ENCODE peak calls at places on chromosomes 2 and 18, in ten cellular contexts. N is coronary artery, U is pancreas, I is heart left ventricle, E is stomach, B is substantia nigra, Y is MM.1S, S is H9, G is neuronal stem cell, M is SJCRH30. H is an unnamed sample.

GRCh38 chr2:241011751-241012510 is 13.5 kb downstream of the SNED1 start:
- DNase-seq in N (no peak), U (peak; percentile 53), I (no peak), E (peak; percentile 15), B (no peak), Y (no peak), S (peak; percentile 20), G (no peak), M (no peak), H (no peak)

GRCh38 chr2:178478442-178479274 is at the start of gene FKBP7:
- DNase-seq in N (peak; percentile 91), U (peak; percentile 91), I (peak; percentile 92), E (peak; percentile 88), B (peak; percentile 81), Y (peak; percentile 88), S (peak; percentile 85), G (peak; percentile 77), M (peak; percentile 87), H (peak; percentile 39)

GRCh38 chr2:208142255-208142924 is 3.6 kb downstream of the CRYGB start:
- DNase-seq in N (no peak), U (no peak), I (no peak), E (no peak), B (no peak), Y (no peak), S (no peak), G (no peak), M (no peak), H (no peak)

GRCh38 chr18:65235966-65236634 is 514.7 kb upstream of the CDH7 start:
- DNase-seq in N (no peak), U (peak; percentile 41), I (no peak), E (no peak), B (no peak), Y (peak; percentile 5), S (no peak), G (no peak), M (peak; percentile 91), H (no peak)

GRCh38 chr2:162164802-162165201 is 12.8 kb upstream of the GCG start:
- DNase-seq in N (no peak), U (no peak), I (no peak), E (no peak), B (no peak), Y (no peak), S (no peak), G (no peak), M (no peak), H (no peak)

GRCh38 chr2:60885683-60886082 is 4.3 kb downstream of the REL start:
- DNase-seq in N (no peak), U (no peak), I (no peak), E (no peak), B (no peak), Y (no peak), S (no peak), G (no peak), M (no peak), H (no peak)

GRCh38 chr18:79458131-79458838 is 62.6 kb downstream of the NFATC1 start:
- DNase-seq in N (peak; percentile 83), U (no peak), I (peak; percentile 78), E (peak; percentile 63), B (peak; percentile 11), Y (no peak), S (no peak), G (peak; percentile 42), M (peak; percentile 69), H (no peak)

GRCh38 chr18:50989711-50990110 is 21.9 kb downstream of the ELAC1 start:
- DNase-seq in N (no peak), U (no peak), I (no peak), E (no peak), B (no peak), Y (no peak), S (no peak), G (no peak), M (no peak), H (no peak)

GRCh38 chr18:3150688-3151087 is 69.1 kb downstream of the MYOM1 start:
- DNase-seq in N (no peak), U (no peak), I (no peak), E (no peak), B (no peak), Y (no peak), S (no peak), G (no peak), M (no peak), H (no peak)

GRCh38 chr18:3154214-3154613 is 65.6 kb downstream of the MYOM1 start:
- DNase-seq in N (no peak), U (no peak), I (no peak), E (no peak), B (no peak), Y (no peak), S (no peak), G (no peak), M (no peak), H (no peak)

GRCh38 chr18:3153107-3153704 is 66.6 kb downstream of the MYOM1 start:
- DNase-seq in N (no peak), U (no peak), I (no peak), E (no peak), B (no peak), Y (no peak), S (no peak), G (no peak), M (no peak), H (no peak)

GRCh38 chr18:3151379-3152264 is 68.1 kb downstream of the MYOM1 start:
- DNase-seq in N (no peak), U (no peak), I (no peak), E (no peak), B (no peak), Y (peak; percentile 36), S (no peak), G (peak; percentile 12), M (no peak), H (no peak)

DNA sequence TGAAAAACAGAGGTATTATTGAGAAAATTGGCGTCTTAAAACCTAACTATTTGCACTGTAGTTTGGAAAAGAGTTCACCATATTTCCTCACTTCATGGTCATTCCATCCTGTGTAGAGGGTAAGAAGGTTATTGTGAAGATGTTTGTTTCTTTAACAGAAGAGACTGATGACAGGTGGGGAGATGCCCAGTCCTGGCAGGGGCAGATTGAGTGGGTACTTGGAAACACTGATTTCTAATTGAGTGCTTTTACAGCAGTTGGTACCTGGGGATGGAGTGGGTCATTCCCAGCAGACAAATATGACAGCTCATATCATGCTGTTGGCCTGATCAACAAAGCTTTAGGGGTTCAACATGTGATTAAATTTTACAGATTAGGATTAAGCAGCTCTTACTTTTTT is 67.5 kb downstream of the MYOM1 start:
- DNase-seq in N (no peak), U (no peak), I (no peak), E (no peak), B (no peak), Y (no peak), S (no peak), G (no peak), M (no peak), H (no peak)
- H3K27ac ChIP-seq in N (no peak overlapping the region), U (no peak overlapping the region), I (no peak overlapping the region), E (no peak overlapping the region), B (no peak overlapping the region), Y (no peak overlapping the region), S (no peak overlapping the region), G (no peak overlapping the region), M (no peak overlapping the region), H (no peak overlapping the region)

DNA sequence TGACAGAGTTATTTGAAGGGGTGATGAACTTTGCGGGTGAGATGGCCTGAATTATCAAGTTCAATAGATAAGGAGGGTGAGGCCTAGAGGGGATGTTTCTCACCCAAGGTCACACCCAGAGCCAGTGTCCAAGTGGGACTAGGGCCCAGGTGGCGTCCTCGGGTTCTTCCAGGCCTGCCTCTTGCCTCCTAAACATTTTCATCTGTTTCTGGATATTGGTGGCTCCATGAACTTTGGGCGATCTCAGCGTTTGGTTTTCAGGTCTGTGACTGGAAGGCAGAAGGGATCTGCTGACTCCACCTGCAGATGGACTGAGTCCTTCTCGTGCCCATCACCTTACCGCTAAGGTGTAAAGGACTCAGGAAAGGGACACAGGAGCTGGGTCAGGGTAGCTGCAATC is 137.3 kb downstream of the DDX1 start:
- DNase-seq in N (peak; percentile 31), U (no peak), I (no peak), E (peak; percentile 13), B (no peak), Y (no peak), S (no peak), G (no peak), M (no peak), H (no peak)
- H3K27ac ChIP-seq in N (no peak overlapping the region), U (no peak overlapping the region), I (no peak overlapping the region), E (no peak overlapping the region), B (no peak overlapping the region), Y (no peak overlapping the region), S (no peak overlapping the region), G (no peak overlapping the region), M (peak overlapping the region; percentile 94), H (no peak overlapping the region)

GRCh38 chr18:34915046-34915445 is 126.2 kb upstream of the MAPRE2 start:
- DNase-seq in N (no peak), U (no peak), I (no peak), E (no peak), B (no peak), Y (no peak), S (no peak), G (no peak), M (no peak), H (no peak)

GRCh38 chr18:34909637-34910364 is 131.4 kb upstream of the MAPRE2 start:
- DNase-seq in N (no peak), U (no peak), I (no peak), E (no peak), B (no peak), Y (no peak), S (no peak), G (no peak), M (no peak), H (no peak)

GRCh38 chr18:34911081-34911480 is 130.1 kb upstream of the MAPRE2 start:
- DNase-seq in N (no peak), U (no peak), I (no peak), E (no peak), B (no peak), Y (no peak), S (no peak), G (no peak), M (no peak), H (no peak)

GRCh38 chr18:34918856-34919255 is 122.4 kb upstream of the MAPRE2 start:
- DNase-seq in N (no peak), U (no peak), I (no peak), E (no peak), B (no peak), Y (no peak), S (no peak), G (no peak), M (no peak), H (no peak)

DNA sequence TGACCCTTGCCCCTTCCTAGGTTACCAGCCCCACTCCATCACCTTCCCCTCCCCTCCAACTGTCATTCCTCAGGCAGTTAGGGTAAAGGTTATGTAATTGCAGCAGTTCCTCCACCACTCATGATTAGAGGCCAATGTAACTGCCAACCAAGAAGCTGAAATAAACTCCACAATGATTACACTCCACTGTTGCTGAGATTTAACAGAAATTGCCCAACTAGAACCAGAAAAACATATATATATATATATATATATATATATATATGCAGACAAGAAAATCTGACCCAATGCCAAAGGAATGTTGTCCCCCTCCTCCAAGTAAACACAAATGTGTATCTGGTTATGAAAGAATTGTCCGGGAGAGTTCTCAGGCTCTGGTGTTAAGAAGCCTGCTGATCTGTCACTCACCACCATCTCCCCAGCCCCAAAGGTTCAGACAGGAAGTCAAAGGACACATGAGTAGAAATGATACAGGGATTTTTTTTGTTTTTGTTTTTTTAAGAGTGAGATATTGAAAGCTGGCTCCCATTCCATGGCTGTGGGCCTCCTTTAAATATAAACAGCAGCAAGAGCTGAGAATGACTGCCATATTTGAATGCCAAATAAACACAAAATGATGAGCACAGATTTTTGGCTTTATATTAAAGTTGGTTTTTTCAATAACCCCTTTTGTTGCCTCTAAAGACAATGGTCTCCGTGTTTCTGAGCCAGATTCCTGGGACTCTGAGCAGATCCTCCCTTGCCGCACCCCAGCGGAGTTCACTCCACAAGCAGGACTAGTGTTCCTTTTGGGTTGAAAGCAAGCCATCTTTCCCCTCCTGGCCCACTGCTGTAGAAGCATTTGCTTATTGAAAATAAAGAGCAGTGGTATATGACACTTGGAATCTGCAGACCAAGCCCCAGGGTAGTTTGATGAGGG is 127.1 kb upstream of the MAPRE2 start:
- DNase-seq in N (no peak), U (no peak), I (no peak), E (no peak), B (no peak), Y (no peak), S (no peak), G (no peak), M (no peak), H (no peak)
- H3K27ac ChIP-seq in N (no peak overlapping the region), U (no peak overlapping the region), I (no peak overlapping the region), E (no peak overlapping the region), B (peak overlapping the region; percentile 89), Y (no peak overlapping the region), S (no peak overlapping the region), G (no peak overlapping the region), M (no peak overlapping the region), H (no peak overlapping the region)

GRCh38 chr2:134348239-134348638 is 94.4 kb downstream of the MGAT5 start:
- DNase-seq in N (no peak), U (no peak), I (no peak), E (no peak), B (no peak), Y (no peak), S (no peak), G (no peak), M (no peak), H (no peak)
- H3K27ac ChIP-seq in N (peak overlapping the region; percentile 55), U (no peak overlapping the region), I (no peak overlapping the region), E (peak overlapping the region; percentile 28), B (no peak overlapping the region), Y (no peak overlapping the region), S (no peak overlapping the region), G (no peak overlapping the region), M (no peak overlapping the region), H (peak overlapping the region; percentile 48)